ENCODE peak calls at places on chromosomes 5 and 9, in four cellular contexts. U, S, L and P are unnamed samples.

GRCh38 chr9:135924628-135925338 is 17.4 kb upstream of the CAMSAP1 start:
- DNase-seq in L (no peak), S (no peak), U (no peak), P (no peak)

GRCh38 chr5:124576848-124577409 is 169.5 kb downstream of the ZNF608 start:
- DNase-seq in U (no peak), L (peak; percentile 48), S (no peak), P (no peak)

GRCh38 chr5:10639846-10640368 is 76.0 kb downstream of the ANKRD33B start:
- DNase-seq in U (no peak), S (peak; percentile 28), L (no peak), P (no peak)

GRCh38 chr9:109865521-109865920 is 85.5 kb downstream of the PALM2AKAP2 start:
- DNase-seq in L (no peak), U (no peak), S (no peak), P (no peak)

GRCh38 chr9:89597711-89598707 is 6.8 kb upstream of the GADD45G start:
- DNase-seq in S (peak; percentile 58), L (no peak), U (peak; percentile 23), P (no peak)

GRCh38 chr9:15977438-15977837 is 424.6 kb downstream of the CCDC171 start:
- DNase-seq in S (no peak), U (no peak), L (no peak), P (no peak)

GRCh38 chr9:104810421-104811339 is 46.8 kb downstream of the NIPSNAP3B start:
- DNase-seq in S (no peak), U (no peak), L (no peak), P (no peak)

GRCh38 chr5:73444499-73445432 is 3.8 kb downstream of the FOXD1 start:
- DNase-seq in S (no peak), L (no peak), U (no peak), P (no peak)

GRCh38 chr9:20707708-20708107 is 23.6 kb downstream of the FOCAD start:
- DNase-seq in U (no peak), L (no peak), S (no peak), P (no peak)

GRCh38 chr9:110922145-110922544 is 116.1 kb downstream of the LPAR1 start:
- DNase-seq in U (no peak), L (no peak), S (no peak), P (no peak)

GRCh38 chr9:92525306-92525705 is 10.5 kb downstream of the ECM2 start:
- DNase-seq in S (no peak), U (no peak), L (no peak), P (no peak)

GRCh38 chr9:125805057-125805456 is 57.9 kb downstream of the PBX3 start:
- DNase-seq in L (no peak), U (no peak), S (no peak), P (no peak)

GRCh38 chr9:137190315-137190853 is 1.9 kb downstream of the SSNA1 start:
- DNase-seq in S (no peak), L (no peak), U (no peak), P (no peak)

GRCh38 chr5:151773979-151774378 is 2.2 kb downstream of the G3BP1 start:
- DNase-seq in U (no peak), S (no peak), L (no peak), P (no peak)

GRCh38 chr5:28346696-28347095 is 1308.3 kb upstream of the CDH9 start:
- DNase-seq in U (no peak), L (no peak), S (no peak), P (no peak)

GRCh38 chr5:95862636-95863382 is 40.3 kb upstream of the GLRX start:
- DNase-seq in U (no peak), S (no peak), L (no peak), P (no peak)

GRCh38 chr9:138099803-138100598 is 222.4 kb downstream of the CACNA1B start:
- DNase-seq in S (no peak), U (no peak), L (no peak), P (no peak)

GRCh38 chr9:17462869-17463464 is 115.9 kb upstream of the SH3GL2 start:
- DNase-seq in L (no peak), S (peak; percentile 2), U (peak; percentile 19), P (no peak)

GRCh38 chr5:85841653-85842052 is 776.1 kb upstream of the COX7C start:
- DNase-seq in U (peak; percentile 13), L (no peak), S (no peak), P (no peak)

GRCh38 chr9:75138260-75139040 is 50.1 kb downstream of the OSTF1 start:
- DNase-seq in S (no peak), L (no peak), U (no peak), P (no peak)

GRCh38 chr5:176904276-176904675 is 5.1 kb upstream of the HK3 start:
- DNase-seq in S (no peak), U (no peak), L (no peak), P (no peak)

GRCh38 chr9:76617510-76618194 is 146.6 kb upstream of the PCA3 start:
- DNase-seq in L (no peak), S (no peak), U (no peak), P (no peak)

GRCh38 chr5:54975701-54976100 is 9.7 kb downstream of the ESM1 start:
- DNase-seq in U (no peak), L (no peak), S (no peak), P (no peak)

GRCh38 chr5:73448072-73448432 is 525 bp downstream of the FOXD1 start:
- DNase-seq in L (no peak), S (no peak), U (peak; percentile 53), P (no peak)

GRCh38 chr5:74355041-74355440 is 285.5 kb downstream of the ENC1 start:
- DNase-seq in S (no peak), L (no peak), U (no peak), P (no peak)

GRCh38 chr5:143931389-143931984 is 119.5 kb downstream of the HMHB1 start:
- DNase-seq in U (no peak), L (no peak), S (no peak), P (no peak)

GRCh38 chr9:26261503-26262330 is 583.5 kb upstream of the TUSC1 start:
- DNase-seq in L (no peak), U (no peak), S (no peak), P (no peak)

GRCh38 chr9:110179734-110180133 is 28.2 kb downstream of the C9orf152 start:
- DNase-seq in L (no peak), U (no peak), S (no peak), P (no peak)

GRCh38 chr5:107135391-107135790 is 535.3 kb downstream of the EFNA5 start:
- DNase-seq in U (no peak), L (no peak), S (no peak), P (no peak)

GRCh38 chr9:107600060-107600573 is 110.5 kb upstream of the KLF4 start:
- DNase-seq in S (no peak), U (no peak), L (no peak), P (no peak)

GRCh38 chr5:134571703-134572405 is 46.4 kb downstream of the JADE2 start:
- DNase-seq in S (no peak), U (no peak), L (no peak), P (no peak)

GRCh38 chr5:91293131-91293530 is 90.0 kb downstream of the ARRDC3 start:
- DNase-seq in U (no peak), L (peak; percentile 36), S (peak; percentile 42), P (no peak)

GRCh38 chr5:67543704-67544103 is 347.1 kb upstream of the CD180 start:
- DNase-seq in L (no peak), S (no peak), U (no peak), P (no peak)

GRCh38 chr9:29799227-29799626 is 2225.9 kb upstream of the C9orf72 start:
- DNase-seq in U (no peak), S (no peak), L (no peak), P (no peak)

GRCh38 chr9:94611638-94612068 is 18.0 kb upstream of the FBP2 start:
- DNase-seq in S (peak; percentile 5), L (no peak), U (no peak), P (no peak)

GRCh38 chr5:73743161-73743560 is 117.2 kb downstream of the ARHGEF28 start:
- DNase-seq in U (no peak), L (no peak), S (no peak), P (no peak)

GRCh38 chr5:64874753-64875152 is 106.0 kb downstream of the CWC27 start:
- DNase-seq in L (no peak), U (no peak), S (no peak), P (no peak)

GRCh38 chr5:164009628-164010027 is 504.2 kb downstream of the MAT2B start:
- DNase-seq in S (no peak), L (no peak), U (no peak), P (no peak)
- TF ChIP-seq SPI1 in S (no peak), L (no peak), U (no peak), P (no peak)

DNA sequence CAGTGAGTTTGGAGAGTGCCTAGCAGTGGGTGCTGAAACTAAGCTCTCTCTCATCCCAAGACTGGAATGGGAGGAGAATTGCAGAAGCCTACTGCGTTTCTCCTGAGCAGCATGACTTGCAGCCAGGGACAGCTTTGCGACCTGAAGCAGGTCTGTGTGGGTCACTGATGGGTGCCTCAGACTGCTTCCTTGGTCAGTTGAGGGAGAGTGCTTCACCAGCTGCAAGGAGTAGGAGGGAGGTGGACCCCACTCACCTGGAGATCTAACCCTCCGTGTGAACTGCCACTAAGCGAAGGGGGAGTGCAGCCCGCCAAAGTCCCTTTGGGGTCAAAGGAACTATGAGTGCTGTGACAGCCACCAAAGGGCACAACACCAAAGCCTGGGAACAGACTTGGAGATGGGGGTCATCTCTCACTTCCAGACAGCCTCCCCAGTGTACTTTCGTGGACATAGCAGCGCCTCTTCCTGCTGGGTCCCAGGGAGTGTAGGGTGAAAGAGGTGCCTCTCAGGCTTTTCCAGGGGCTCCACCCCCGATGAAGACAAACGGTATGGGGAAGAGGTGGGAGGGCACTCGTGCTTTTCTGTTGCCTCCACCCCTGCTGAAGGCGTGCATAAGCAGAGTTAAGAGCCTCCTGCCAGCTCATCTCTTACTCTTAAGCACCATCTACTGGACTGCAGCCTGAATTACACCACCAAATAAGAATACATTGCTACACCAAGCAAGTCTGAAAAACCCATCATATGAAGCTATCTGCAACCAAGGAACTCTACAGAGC is 34.3 kb upstream of the MACIR start:
- DNase-seq in L (peak; percentile 16), S (peak; percentile 39), U (peak; percentile 70), P (no peak)
- TF ChIP-seq SPI1 in L (no peak), S (no peak), U (no peak), P (no peak)

GRCh38 chr5:157130933-157131332 is 11.7 kb downstream of the MED7 start:
- DNase-seq in L (no peak), U (no peak), S (no peak), P (no peak)
- TF ChIP-seq SPI1 in L (no peak), U (no peak), S (peak; percentile 17), P (peak; percentile 47)

GRCh38 chr5:2721739-2722138 is 29.7 kb downstream of the IRX2 start:
- DNase-seq in L (no peak), U (no peak), S (no peak), P (no peak)
- TF ChIP-seq SPI1 in L (no peak), U (no peak), S (no peak), P (no peak)

GRCh38 chr5:126801992-126802294 is 25.0 kb downstream of the LMNB1 start:
- DNase-seq in S (no peak), U (no peak), L (no peak), P (no peak)
- TF ChIP-seq SPI1 in S (no peak), U (no peak), L (no peak), P (no peak)

DNA sequence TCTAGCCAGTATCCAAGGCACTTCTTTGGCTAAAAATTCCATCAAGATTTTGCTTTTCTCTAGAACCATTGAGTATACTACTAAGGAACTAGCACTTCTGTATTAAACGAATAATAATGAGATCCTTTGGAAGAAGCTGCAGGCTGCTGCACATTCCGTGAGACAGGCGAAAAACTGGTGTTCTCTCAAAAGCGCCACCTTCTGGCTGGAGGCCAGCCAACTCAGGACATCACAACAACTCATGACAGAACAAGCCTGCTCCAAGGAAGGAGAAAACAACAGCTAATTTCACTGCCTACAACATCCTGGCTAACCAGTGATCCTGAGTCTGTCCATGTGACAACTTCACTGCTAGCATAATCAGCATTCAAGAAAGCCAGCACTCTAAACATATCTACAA is 150.4 kb downstream of the YTHDC2 start:
- DNase-seq in S (peak; percentile 26), L (no peak), U (no peak), P (peak; percentile 0)
- TF ChIP-seq SPI1 in S (no peak), L (no peak), U (no peak), P (no peak)